ENCODE peak calls at places on chromosome 14, in seven cellular contexts. N, Y, P, Q, E, F and A are unnamed samples.

GRCh38 chr14:51395361-51395849 is 155.4 kb downstream of the TMX1 start:
- DNase-seq in P (peak; percentile 97), E (peak; percentile 90), Y (no peak), N (no peak), F (peak; percentile 84), Q (peak; percentile 21), A (peak; percentile 97)

GRCh38 chr14:81849714-81850113 is 316.1 kb upstream of the SEL1L start:
- DNase-seq in Y (no peak), Q (no peak), N (no peak), E (no peak), F (no peak), P (no peak), A (no peak)

GRCh38 chr14:69079188-69079742 is 73.7 kb downstream of the DCAF5 start:
- DNase-seq in Y (no peak), Q (no peak), N (no peak), P (peak; percentile 56), F (peak; percentile 86), E (peak; percentile 57), A (peak; percentile 74)

GRCh38 chr14:47256968-47257367 is 418.4 kb downstream of the MDGA2 start:
- DNase-seq in Q (no peak), P (no peak), E (no peak), Y (no peak), N (no peak), F (no peak), A (no peak)

GRCh38 chr14:33103966-33104365 is 165.3 kb downstream of the NPAS3 start:
- DNase-seq in N (no peak), E (no peak), Y (no peak), Q (no peak), F (no peak), P (no peak), A (no peak)

GRCh38 chr14:29724991-29725390 is 202.7 kb downstream of the PRKD1 start:
- DNase-seq in Y (no peak), F (peak; percentile 62), E (peak; percentile 30), N (peak; percentile 24), P (no peak), Q (no peak), A (peak; percentile 41)

GRCh38 chr14:100440758-100441203 is 117.6 kb downstream of the SLC25A47 start:
- DNase-seq in Y (no peak), E (no peak), N (no peak), F (peak; percentile 63), Q (peak; percentile 67), P (no peak), A (no peak)

GRCh38 chr14:95137804-95138167 is 19.5 kb downstream of the DICER1 start:
- DNase-seq in F (no peak), N (no peak), P (no peak), E (no peak), Y (no peak), Q (peak; percentile 17), A (no peak)

GRCh38 chr14:99407416-99407815 is 73.2 kb downstream of the SETD3 start:
- DNase-seq in P (no peak), Y (no peak), Q (no peak), F (no peak), E (no peak), N (no peak), A (no peak)

GRCh38 chr14:102323102-102323501 is 3.6 kb downstream of the ZNF839 start:
- DNase-seq in E (peak; percentile 89), Q (peak; percentile 69), F (peak; percentile 89), P (peak; percentile 75), Y (no peak), N (peak; percentile 5), A (peak; percentile 94)

GRCh38 chr14:102930753-102931579 is 8.5 kb downstream of the AMN start:
- DNase-seq in F (peak; percentile 43), E (no peak), P (no peak), N (no peak), Q (no peak), Y (no peak), A (peak; percentile 17)

GRCh38 chr14:92409069-92409468 is 86.1 kb downstream of the SLC24A4 start:
- DNase-seq in Y (no peak), N (no peak), F (no peak), E (no peak), Q (no peak), P (no peak), A (no peak)

GRCh38 chr14:78595797-78596196 is 425.6 kb downstream of the NRXN3 start:
- DNase-seq in Y (no peak), N (peak; percentile 17), P (no peak), E (no peak), F (no peak), Q (no peak), A (no peak)

GRCh38 chr14:106417224-106418049 is 891.1 kb downstream of the TMEM121 start:
- DNase-seq in F (peak; percentile 6), N (no peak), Y (peak; percentile 74), E (no peak), P (no peak), Q (no peak), A (no peak)

GRCh38 chr14:67820428-67820881 is 876 bp downstream of the RAD51B start:
- DNase-seq in Y (no peak), E (peak; percentile 33), P (peak; percentile 34), N (no peak), F (peak; percentile 31), Q (no peak), A (peak; percentile 72)

GRCh38 chr14:52949711-52950409 is 990 bp downstream of the FERMT2 start:
- DNase-seq in F (peak; percentile 70), N (no peak), Q (peak; percentile 18), Y (no peak), P (no peak), E (peak; percentile 51), A (no peak)

GRCh38 chr14:88616697-88617096 is 53.9 kb downstream of the ZC3H14 start:
- DNase-seq in E (no peak), Y (no peak), Q (no peak), P (no peak), F (no peak), N (no peak), A (no peak)